ENCODE peak calls at places on chromosome 21, in nine cellular contexts. A is esophagus squamous epithelium, M is HFFc6, S is endothelial cell, Y is fibroblast of mammary gland, O is cardiac muscle cell, W is GM12864, Q is GM10248, D is GM12865. F is an unnamed sample.

GRCh38 chr21:44711327-44712202 is at the start of gene TSPEAR:
- DNase-seq in Y (no peak), Q (no peak), S (no peak), M (no peak), O (no peak), D (no peak), A (no peak), W (no peak), F (no peak)

GRCh38 chr21:28867401-28867800 is 125.3 kb downstream of the LTN1 start:
- DNase-seq in S (no peak), Q (no peak), W (no peak), Y (peak), M (no peak), D (no peak), O (peak), A (no peak), F (no peak)

GRCh38 chr21:44438531-44439210 is 16.6 kb upstream of the LRRC3 start:
- DNase-seq in A (no peak), M (no peak), S (no peak), O (no peak), D (no peak), Y (no peak), W (no peak), Q (no peak), F (no peak)

GRCh38 chr21:29677326-29677725 is 262.5 kb downstream of the GRIK1 start:
- DNase-seq in M (no peak), Y (no peak), W (no peak), O (no peak), D (no peak), Q (no peak), A (no peak), S (no peak), F (no peak)

GRCh38 chr21:21179619-21180336 is 181.6 kb downstream of the NCAM2 start:
- DNase-seq in W (no peak), Y (no peak), O (no peak), Q (no peak), D (no peak), S (no peak), A (no peak), M (no peak), F (no peak)

GRCh38 chr21:39168800-39169199 is 14.5 kb downstream of the PSMG1 start:
- DNase-seq in M (no peak), W (no peak), D (no peak), S (no peak), O (no peak), Y (no peak), A (no peak), Q (no peak), F (no peak)

GRCh38 chr21:45950740-45951515 is 30.6 kb upstream of the COL6A1 start:
- DNase-seq in W (no peak), O (peak), D (no peak), Y (peak), A (no peak), S (no peak), M (no peak), Q (no peak), F (no peak)

GRCh38 chr21:28068455-28069358 is 924.0 kb downstream of the LTN1 start:
- DNase-seq in Y (no peak), Q (no peak), M (no peak), O (no peak), D (no peak), S (no peak), W (no peak), A (no peak), F (no peak)

GRCh38 chr21:26715878-26716506 is 129.2 kb downstream of the ADAMTS1 start:
- DNase-seq in W (no peak), S (peak), D (peak), Y (peak), A (no peak), O (peak), Q (peak), M (peak), F (peak)

GRCh38 chr21:35543746-35544145 is 494.6 kb upstream of the RUNX1 start:
- DNase-seq in M (no peak), O (no peak), A (no peak), W (no peak), Q (no peak), Y (no peak), S (no peak), D (no peak), F (no peak)

GRCh38 chr21:39633770-39634181 is 21.0 kb downstream of the B3GALT5 start:
- DNase-seq in M (peak), A (no peak), O (no peak), D (no peak), S (no peak), W (no peak), Y (peak), Q (no peak), F (no peak)

GRCh38 chr21:45845063-45845789 is 136.3 kb upstream of the COL6A1 start:
- DNase-seq in Q (no peak), A (no peak), S (no peak), Y (no peak), W (no peak), M (no peak), O (no peak), D (no peak), F (no peak)

DNA sequence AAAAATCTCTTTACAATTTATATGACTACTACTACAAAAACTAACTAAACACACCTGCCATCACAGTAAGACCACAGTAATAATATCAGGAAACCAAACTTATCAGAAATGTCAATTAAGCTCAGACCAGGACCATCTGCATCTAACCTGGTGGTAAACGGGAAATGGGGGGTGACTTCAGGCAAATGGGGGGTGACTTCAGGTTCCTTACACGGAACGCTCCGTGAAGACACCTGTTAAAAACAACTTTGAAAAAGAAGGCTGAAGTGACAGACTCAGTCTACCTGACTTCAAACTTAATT is 15.8 kb downstream of the PRDM15 start:
- DNase-seq in W (peak), Y (no peak), O (no peak), A (no peak), Q (no peak), D (peak), M (no peak), S (no peak), F (no peak)
- TF ChIP-seq CTCF in W (no peak), Y (no peak), O (no peak), A (no peak), Q (no peak), D (no peak), M (no peak), S (no peak), F (no peak)

GRCh38 chr21:36704958-36705678 is 6.2 kb downstream of the SIM2 start:
- DNase-seq in A (no peak), O (no peak), W (no peak), S (no peak), Q (peak), D (no peak), M (no peak), Y (no peak), F (no peak)

GRCh38 chr21:36706951-36707762 is 8.2 kb downstream of the SIM2 start:
- DNase-seq in Y (no peak), M (peak), W (no peak), Q (no peak), O (peak), A (no peak), S (peak), D (no peak), F (peak)

GRCh38 chr21:36706482-36706852 is 7.6 kb downstream of the SIM2 start:
- DNase-seq in A (no peak), W (no peak), Q (no peak), S (no peak), D (no peak), Y (no peak), M (no peak), O (no peak), F (no peak)

GRCh38 chr21:36704281-36704957 is 5.5 kb downstream of the SIM2 start:
- DNase-seq in Y (no peak), M (no peak), W (no peak), O (no peak), S (no peak), A (no peak), Q (peak), D (no peak), F (peak)

GRCh38 chr21:36705679-36706481 is 7.0 kb downstream of the SIM2 start:
- DNase-seq in Q (no peak), W (no peak), A (no peak), Y (no peak), O (no peak), D (no peak), S (no peak), M (no peak), F (no peak)
- TF ChIP-seq CTCF in Q (no peak), W (peak), A (peak), Y (no peak), O (no peak), D (no peak), S (no peak), M (peak), F (no peak)

GRCh38 chr21:15966216-15966615 is 236.4 kb downstream of the USP25 start:
- DNase-seq in M (no peak), O (peak), Q (no peak), W (no peak), A (no peak), D (no peak), S (no peak), Y (peak), F (no peak)
- TF ChIP-seq CTCF in M (no peak), O (no peak), Q (no peak), W (no peak), A (no peak), D (no peak), S (no peak), Y (no peak), F (no peak)

DNA sequence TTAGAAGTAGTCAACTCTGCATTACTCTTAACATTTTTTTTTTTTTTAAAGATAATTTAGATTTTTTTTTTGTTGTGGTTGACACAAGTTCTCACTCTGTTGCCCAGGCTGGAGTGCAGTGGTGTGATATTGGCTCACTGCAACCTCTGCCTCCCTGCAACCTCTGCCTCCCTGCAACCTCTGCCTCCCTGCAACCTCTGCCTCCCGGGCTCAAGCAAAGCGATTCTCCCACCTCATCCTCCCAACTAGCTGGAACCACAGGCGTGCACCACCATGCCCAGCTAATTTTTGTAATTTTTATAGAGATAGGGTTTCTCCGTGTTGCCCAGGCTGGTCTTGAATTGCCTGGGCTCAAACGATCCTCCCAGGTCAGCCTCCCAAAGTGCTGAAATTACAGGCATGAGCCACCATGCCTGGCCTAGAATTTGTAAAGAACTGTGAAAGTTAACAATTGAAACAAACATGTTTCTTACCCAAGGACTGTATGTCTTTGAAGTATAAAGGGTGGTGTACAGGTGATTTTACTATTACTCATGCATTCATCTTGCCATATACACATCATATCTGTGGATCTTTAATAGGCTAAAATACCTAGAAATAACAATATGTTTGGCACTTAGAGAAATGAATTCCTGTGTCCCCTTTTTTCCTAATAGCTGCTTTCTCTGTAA is 114.7 kb downstream of the ATP5PO start:
- DNase-seq in S (no peak), Y (no peak), Q (no peak), M (no peak), D (no peak), A (no peak), O (no peak), W (no peak), F (no peak)
- TF ChIP-seq CTCF in S (no peak), Y (no peak), Q (no peak), M (no peak), D (no peak), A (no peak), O (no peak), W (no peak), F (no peak)

F was measured in GM20000.